ENCODE peak calls at places on chromosomes 16 and 17, in seven cellular contexts. H is T-helper 17 cell, A is B cell, P is left colon, T is PC-3, J is Right ventricle myocardium inferior, C is right cardiac atrium. F is an unnamed sample.

GRCh38 chr16:22356930-22357634 is 17.3 kb downstream of the CDR2 start:
- ATAC-seq in H (peak), A (peak), P (no peak), T (no peak), J (no peak), C (no peak), F (no peak)

GRCh38 chr16:69606985-69607384 is 41.2 kb downstream of the NFAT5 start:
- ATAC-seq in H (no peak), A (no peak), P (no peak), T (no peak), J (no peak), C (no peak), F (no peak)

GRCh38 chr17:41939044-41939695 is 8.8 kb downstream of the ODAD4 start:
- ATAC-seq in H (peak), A (no peak), P (no peak), T (no peak), J (no peak), C (no peak), F (no peak)

GRCh38 chr16:51763072-51763658 is 612.1 kb upstream of the SALL1 start:
- ATAC-seq in H (no peak), A (no peak), P (peak), T (no peak), J (no peak), C (peak), F (no peak)

GRCh38 chr16:48330133-48330846 is 54.9 kb downstream of the SIAH1 start:
- ATAC-seq in H (no peak), A (no peak), P (no peak), T (no peak), J (no peak), C (no peak), F (no peak)

GRCh38 chr16:69097425-69097824 is 8.0 kb upstream of the HAS3 start:
- ATAC-seq in H (no peak), A (no peak), P (no peak), T (no peak), J (no peak), C (no peak), F (no peak)

GRCh38 chr16:11306381-11306780 is 25.3 kb upstream of the PRM1 start:
- ATAC-seq in H (no peak), A (no peak), P (no peak), T (no peak), J (no peak), C (no peak), F (no peak)

GRCh38 chr16:4091638-4092037 is 24.6 kb downstream of the ADCY9 start:
- ATAC-seq in H (no peak), A (no peak), P (no peak), T (no peak), J (no peak), C (no peak), F (no peak)

GRCh38 chr16:20944861-20945390 is 44.4 kb downstream of the LYRM1 start:
- ATAC-seq in H (peak), A (no peak), P (no peak), T (peak), J (peak), C (no peak), F (no peak)

GRCh38 chr16:13961099-13961811 is 41.3 kb downstream of the ERCC4 start:
- ATAC-seq in H (no peak), A (no peak), P (peak), T (no peak), J (no peak), C (no peak), F (no peak)

GRCh38 chr16:7437135-7437534 is 104.5 kb downstream of the RBFOX1 start:
- ATAC-seq in H (no peak), A (no peak), P (no peak), T (no peak), J (no peak), C (no peak), F (no peak)

GRCh38 chr16:53779186-53779585 is 75.2 kb downstream of the FTO start:
- ATAC-seq in H (no peak), A (no peak), P (no peak), T (no peak), J (no peak), C (no peak), F (no peak)

GRCh38 chr16:57308041-57308440 is 23.6 kb upstream of the PLLP start:
- ATAC-seq in H (no peak), A (no peak), P (no peak), T (no peak), J (no peak), C (no peak), F (no peak)

GRCh38 chr17:42459983-42460300 is 1.3 kb downstream of the ATP6V0A1 start:
- ATAC-seq in H (peak), A (no peak), P (peak), T (no peak), J (no peak), C (peak), F (peak)